ENCODE peak calls at places on chromosomes 4 and X, in nine cellular contexts. K, W, F, E, T, L, H, M and I are unnamed samples.

GRCh38 chr4:159046683-159047082 is 56.2 kb upstream of the RAPGEF2 start:
- DNase-seq in K (no peak), W (no peak), F (no peak), E (no peak), T (no peak), L (no peak), H (no peak), M (no peak), I (no peak)

GRCh38 chr4:148787831-148788477 is 345.7 kb upstream of the NR3C2 start:
- DNase-seq in K (no peak), W (no peak), F (no peak), E (no peak), T (no peak), L (no peak), H (peak; percentile 81), M (no peak), I (no peak)

GRCh38 chr4:107468812-107469211 is 251.2 kb downstream of the PAPSS1 start:
- DNase-seq in K (no peak), W (no peak), F (no peak), E (no peak), T (no peak), L (no peak), H (no peak), M (no peak), I (no peak)

GRCh38 chrX:155027509-155028066 is 944 bp downstream of the FUNDC2 start:
- DNase-seq in K (no peak), W (peak; percentile 40), F (no peak), E (no peak), T (peak; percentile 53), L (peak; percentile 28), H (peak; percentile 70), M (no peak), I (peak; percentile 52)

GRCh38 chrX:69138512-69138911 is 26.7 kb downstream of the PJA1 start:
- DNase-seq in K (no peak), W (peak; percentile 24), F (no peak), E (no peak), T (no peak), L (no peak), H (no peak), M (no peak), I (no peak)

GRCh38 chr4:159446266-159446976 is 343.5 kb downstream of the RAPGEF2 start:
- DNase-seq in K (peak; percentile 40), W (no peak), F (no peak), E (no peak), T (peak; percentile 64), L (peak; percentile 49), H (peak; percentile 84), M (peak; percentile 28), I (peak; percentile 71)

GRCh38 chrX:116827063-116827462 is 364.3 kb upstream of the CT83 start:
- DNase-seq in K (no peak), W (no peak), F (no peak), E (no peak), T (no peak), L (no peak), H (no peak), M (no peak), I (no peak)

GRCh38 chr4:6924361-6924779 is 14.7 kb downstream of the TBC1D14 start:
- DNase-seq in K (peak; percentile 60), W (no peak), F (no peak), E (no peak), T (no peak), L (no peak), H (no peak), M (no peak), I (peak; percentile 50)

GRCh38 chr4:7254736-7255487 is 62.6 kb downstream of the SORCS2 start:
- DNase-seq in K (no peak), W (no peak), F (no peak), E (no peak), T (no peak), L (no peak), H (no peak), M (no peak), I (no peak)

GRCh38 chr4:4416981-4417380 is 30.1 kb downstream of the NSG1 start:
- DNase-seq in K (no peak), W (no peak), F (no peak), E (no peak), T (no peak), L (peak; percentile 11), H (no peak), M (no peak), I (no peak)

GRCh38 chr4:52572936-52573485 is 86.1 kb downstream of the USP46 start:
- DNase-seq in K (no peak), W (no peak), F (no peak), E (no peak), T (no peak), L (no peak), H (peak; percentile 90), M (no peak), I (no peak)

GRCh38 chr4:66558651-66559050 is 888.4 kb upstream of the EPHA5 start:
- DNase-seq in K (no peak), W (no peak), F (no peak), E (no peak), T (no peak), L (no peak), H (no peak), M (no peak), I (no peak)

GRCh38 chr4:89496851-89497250 is 189.3 kb upstream of the GPRIN3 start:
- DNase-seq in K (no peak), W (no peak), F (no peak), E (no peak), T (no peak), L (no peak), H (peak; percentile 38), M (no peak), I (no peak)

GRCh38 chrX:153668423-153669173 is 5.0 kb downstream of the PNCK start:
- DNase-seq in K (no peak), W (no peak), F (no peak), E (no peak), T (no peak), L (no peak), H (no peak), M (no peak), I (no peak)
- H3K27ac ChIP-seq in K (no peak overlapping the region), W (no peak overlapping the region), F (no peak overlapping the region), E (no peak overlapping the region), T (no peak overlapping the region), L (no peak overlapping the region), H (no peak overlapping the region), M (no peak overlapping the region), I (no peak overlapping the region)

GRCh38 chrX:134548257-134548732 is 88.3 kb downstream of the HPRT1 start:
- DNase-seq in K (no peak), W (no peak), F (no peak), E (no peak), T (no peak), L (no peak), H (no peak), M (no peak), I (no peak)
- TF ChIP-seq POLR2A in K (no peak), W (no peak), F (no peak), E (no peak), T (no peak), L (no peak), H (no peak), M (no peak), I (no peak)

GRCh38 chr4:110164251-110164650 is 34.2 kb downstream of the ELOVL6 start:
- DNase-seq in K (no peak), W (no peak), F (no peak), E (no peak), T (no peak), L (no peak), H (peak; percentile 74), M (no peak), I (no peak)
- H3K4me1 ChIP-seq in K (no peaks in the 10 kb centered on the region), W (no peaks in the 10 kb centered on the region), F (no peaks in the 10 kb centered on the region), E (peaks cover 15% of the 10 kb centered on the region), T (peaks cover 43% of the 10 kb centered on the region), L (no peaks in the 10 kb centered on the region), H (peaks cover 19% of the 10 kb centered on the region), M (peaks cover 36% of the 10 kb centered on the region), I (peaks cover 32% of the 10 kb centered on the region)

GRCh38 chr4:165874799-165875371 is 1.8 kb downstream of the TLL1 start:
- DNase-seq in K (peak; percentile 29), W (no peak), F (no peak), E (no peak), T (peak; percentile 5), L (peak; percentile 72), H (no peak), M (no peak), I (no peak)

GRCh38 chr4:165874072-165874798 is 1.2 kb downstream of the TLL1 start:
- DNase-seq in K (no peak), W (no peak), F (no peak), E (peak; percentile 61), T (no peak), L (peak; percentile 21), H (no peak), M (no peak), I (no peak)

GRCh38 chr4:165872443-165873297 is at the start of gene TLL1:
- DNase-seq in K (peak; percentile 28), W (no peak), F (no peak), E (no peak), T (no peak), L (peak; percentile 65), H (no peak), M (no peak), I (no peak)

GRCh38 chr4:165875446-165875845 is 2.4 kb downstream of the TLL1 start:
- DNase-seq in K (no peak), W (no peak), F (no peak), E (no peak), T (no peak), L (no peak), H (no peak), M (no peak), I (no peak)

GRCh38 chr4:165873298-165874071 is 448 bp downstream of the TLL1 start:
- DNase-seq in K (peak; percentile 32), W (no peak), F (no peak), E (peak; percentile 66), T (peak; percentile 7), L (peak; percentile 47), H (no peak), M (peak; percentile 31), I (peak; percentile 13)
- H3K27ac ChIP-seq in K (peak overlapping the region; percentile 19), W (no peak overlapping the region), F (peak overlapping the region; percentile 43), E (peak overlapping the region; percentile 74), T (no peak overlapping the region), L (peak overlapping the region; percentile 48), H (no peak overlapping the region), M (peak overlapping the region; percentile 36), I (peak overlapping the region; percentile 49)

DNA sequence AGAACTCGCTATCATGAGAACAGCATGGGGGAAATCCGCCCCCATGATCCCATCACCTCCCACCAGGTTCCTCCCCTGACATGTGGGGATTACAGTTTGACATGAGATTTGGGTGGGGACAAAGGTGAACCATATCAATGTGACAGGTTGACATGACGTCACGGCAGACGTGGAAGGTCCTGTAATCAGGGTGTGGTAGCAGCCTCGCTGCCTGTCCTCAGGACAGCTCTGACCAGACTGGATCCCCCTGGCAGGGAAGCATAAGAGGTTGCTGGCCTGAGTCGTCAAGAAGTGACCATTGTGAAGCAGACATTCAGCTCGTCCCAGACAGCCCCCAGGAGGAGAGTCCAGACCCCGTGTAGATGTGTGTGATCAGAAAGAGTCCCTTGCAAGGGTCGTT is 104.6 kb downstream of the TNIP2 start:
- DNase-seq in K (no peak), W (no peak), F (no peak), E (no peak), T (no peak), L (peak; percentile 11), H (no peak), M (no peak), I (no peak)
- TF ChIP-seq POLR2A in K (no peak), W (no peak), F (no peak), E (no peak), T (no peak), L (no peak), H (no peak), M (no peak), I (no peak)